ENCODE peak calls at places on chromosomes 5 and 9, in ten cellular contexts. K is C1 segment of cervical spinal cord; G is adipocyte; B is CD8-positive, alpha-beta memory T cell; I is nephron progenitor cell; S is brain microvascular endothelial cell; C is substantia nigra; D is WTC11; F is fibroblast of mammary gland; R is activated CD8-positive, alpha-beta memory T cell treated with anti-CD3 and anti-CD28 coated beads for 48 hours. W is an unnamed sample.

GRCh38 chr9:136625101-136626065 is 37.3 kb upstream of the EGFL7 start:
- DNase-seq in K (no peak), G (peak; percentile 62), B (no peak), I (peak; percentile 7), S (peak; percentile 36), C (peak; percentile 49), D (no peak), F (peak; percentile 51), R (no peak), W (peak; percentile 73)

GRCh38 chr5:168570490-168571328 is 8.5 kb downstream of the PANK3 start:
- DNase-seq in K (no peak), G (no peak), B (no peak), I (no peak), S (no peak), C (no peak), D (no peak), F (no peak), R (no peak), W (no peak)

GRCh38 chr5:98455660-98456059 is 317.8 kb upstream of the RGMB start:
- DNase-seq in K (no peak), G (peak; percentile 59), B (no peak), I (no peak), S (peak; percentile 32), C (no peak), D (no peak), F (peak; percentile 85), R (no peak), W (peak; percentile 61)

GRCh38 chr5:134432174-134432573 is 20.5 kb upstream of the CDKN2AIPNL start:
- DNase-seq in K (no peak), G (no peak), B (no peak), I (no peak), S (no peak), C (no peak), D (no peak), F (no peak), R (no peak), W (no peak)

GRCh38 chr5:95938355-95938754 is 23.3 kb downstream of the ELL2 start:
- DNase-seq in K (no peak), G (no peak), B (no peak), I (no peak), S (no peak), C (no peak), D (no peak), F (no peak), R (no peak), W (no peak)

GRCh38 chr5:178425621-178426068 is 164.5 kb downstream of the COL23A1 start:
- DNase-seq in K (no peak), G (no peak), B (no peak), I (no peak), S (no peak), C (no peak), D (no peak), F (no peak), R (no peak), W (no peak)

GRCh38 chr9:128276574-128277270 is 646 bp downstream of the SWI5 start:
- DNase-seq in K (no peak), G (peak; percentile 74), B (peak; percentile 8), I (peak; percentile 33), S (no peak), C (no peak), D (peak; percentile 45), F (peak; percentile 49), R (no peak), W (peak; percentile 24)

GRCh38 chr9:108443278-108443633 is 412.5 kb downstream of the ACTL7B start:
- DNase-seq in K (no peak), G (peak; percentile 30), B (no peak), I (no peak), S (no peak), C (no peak), D (no peak), F (peak; percentile 80), R (no peak), W (no peak)

GRCh38 chr9:94900222-94901018 is 173.9 kb downstream of the AOPEP start:
- DNase-seq in K (no peak), G (peak; percentile 97), B (no peak), I (no peak), S (peak; percentile 89), C (no peak), D (no peak), F (peak; percentile 97), R (no peak), W (peak; percentile 98)

GRCh38 chr9:126989847-126990821 is 75.6 kb downstream of the RALGPS1 start:
- DNase-seq in K (peak; percentile 42), G (no peak), B (no peak), I (no peak), S (no peak), C (no peak), D (peak; percentile 23), F (peak; percentile 49), R (no peak), W (peak; percentile 74)

GRCh38 chr5:370311-370958 is 48.9 kb downstream of the AHRR start:
- DNase-seq in K (no peak), G (no peak), B (no peak), I (no peak), S (no peak), C (no peak), D (peak; percentile 11), F (no peak), R (no peak), W (no peak)

GRCh38 chr5:127409236-127409921 is 108.1 kb upstream of the PRRC1 start:
- DNase-seq in K (peak; percentile 51), G (peak; percentile 34), B (no peak), I (no peak), S (no peak), C (no peak), D (no peak), F (no peak), R (no peak), W (peak; percentile 28)

GRCh38 chr5:150197476-150197875 is 7.6 kb downstream of the SLC6A7 start:
- DNase-seq in K (no peak), G (no peak), B (no peak), I (no peak), S (no peak), C (no peak), D (no peak), F (no peak), R (no peak), W (no peak)

GRCh38 chr5:158880514-158881001 is 219.2 kb downstream of the EBF1 start:
- DNase-seq in K (no peak), G (no peak), B (no peak), I (no peak), S (no peak), C (no peak), D (no peak), F (no peak), R (no peak), W (peak; percentile 56)

GRCh38 chr9:15735083-15735974 is 182.5 kb downstream of the CCDC171 start:
- DNase-seq in K (no peak), G (peak; percentile 95), B (no peak), I (no peak), S (peak; percentile 92), C (no peak), D (no peak), F (peak; percentile 95), R (no peak), W (peak; percentile 95)

GRCh38 chr5:117095803-117096332 is 521.2 kb upstream of the SEMA6A start:
- DNase-seq in K (no peak), G (no peak), B (no peak), I (no peak), S (no peak), C (no peak), D (no peak), F (no peak), R (no peak), W (no peak)

GRCh38 chr9:76166436-76166959 is 227.7 kb downstream of the RFK start:
- DNase-seq in K (no peak), G (no peak), B (no peak), I (no peak), S (no peak), C (no peak), D (no peak), F (no peak), R (no peak), W (no peak)

GRCh38 chr5:90379652-90380051 is 29.9 kb downstream of the CETN3 start:
- DNase-seq in K (no peak), G (no peak), B (no peak), I (no peak), S (no peak), C (no peak), D (no peak), F (no peak), R (no peak), W (no peak)

GRCh38 chr5:23994581-23995370 is 487.4 kb downstream of the PRDM9 start:
- DNase-seq in K (no peak), G (no peak), B (no peak), I (no peak), S (no peak), C (no peak), D (no peak), F (no peak), R (no peak), W (no peak)

GRCh38 chr9:70601000-70601929 is 186.8 kb upstream of the KLF9 start:
- DNase-seq in K (peak; percentile 84), G (peak; percentile 98), B (no peak), I (peak; percentile 19), S (peak; percentile 99), C (peak; percentile 76), D (no peak), F (peak; percentile 100), R (no peak), W (peak; percentile 96)

GRCh38 chr9:20582150-20582549 is 40.1 kb downstream of the MLLT3 start:
- DNase-seq in K (no peak), G (no peak), B (no peak), I (no peak), S (no peak), C (no peak), D (no peak), F (no peak), R (no peak), W (no peak)

GRCh38 chr5:68382640-68383039 is 167.1 kb downstream of the PIK3R1 start:
- DNase-seq in K (no peak), G (no peak), B (no peak), I (no peak), S (no peak), C (no peak), D (no peak), F (peak; percentile 42), R (no peak), W (peak; percentile 26)

GRCh38 chr5:94485017-94485517 is 133.3 kb downstream of the KIAA0825 start:
- DNase-seq in K (no peak), G (no peak), B (no peak), I (no peak), S (no peak), C (no peak), D (no peak), F (no peak), R (no peak), W (no peak)

GRCh38 chr5:122076669-122077450 is 1.2 kb downstream of the LOX start:
- DNase-seq in K (no peak), G (peak; percentile 93), B (peak; percentile 4), I (peak; percentile 86), S (peak; percentile 84), C (peak; percentile 16), D (peak; percentile 94), F (peak; percentile 76), R (no peak), W (peak; percentile 90)

GRCh38 chr5:98771389-98772109 is 1.9 kb upstream of the RGMB start:
- DNase-seq in K (no peak), G (peak; percentile 97), B (peak; percentile 78), I (peak; percentile 71), S (peak; percentile 90), C (peak; percentile 23), D (peak; percentile 49), F (peak; percentile 95), R (no peak), W (peak; percentile 96)

GRCh38 chr5:171137768-171138540 is 171.1 kb upstream of the TLX3 start:
- DNase-seq in K (no peak), G (peak; percentile 54), B (no peak), I (no peak), S (peak; percentile 56), C (no peak), D (no peak), F (peak; percentile 61), R (no peak), W (peak; percentile 65)

GRCh38 chr5:58497956-58498942 is 7.0 kb downstream of the GAPT start:
- DNase-seq in K (no peak), G (peak; percentile 68), B (no peak), I (peak; percentile 62), S (peak; percentile 38), C (no peak), D (peak; percentile 66), F (peak; percentile 51), R (no peak), W (peak; percentile 64)

GRCh38 chr5:96962540-96962991 is 26.7 kb downstream of the LNPEP start:
- DNase-seq in K (no peak), G (no peak), B (peak; percentile 67), I (no peak), S (no peak), C (no peak), D (no peak), F (no peak), R (no peak), W (no peak)